ENCODE peak calls at places on chromosome 4, in five cellular contexts. S, X, W, Z and T are unnamed samples.

GRCh38 chr4:180909279-180909678 is 1333.9 kb upstream of the TENM3 start:
- DNase-seq in Z (no peak), S (no peak), W (no peak), X (no peak), T (no peak)

GRCh38 chr4:6195602-6196319 is 4.6 kb downstream of the JAKMIP1 start:
- DNase-seq in W (no peak), Z (no peak), S (no peak), X (no peak), T (no peak)

GRCh38 chr4:109015413-109015810 is 252.6 kb upstream of the ETNPPL start:
- DNase-seq in Z (no peak), S (no peak), W (no peak), X (no peak), T (no peak)

GRCh38 chr4:119284876-119285611 is 36.9 kb downstream of the FABP2 start:
- DNase-seq in S (no peak), Z (no peak), X (no peak), W (no peak), T (peak; percentile 40)

GRCh38 chr4:152072886-152073285 is 312.1 kb upstream of the GATB start:
- DNase-seq in S (no peak), W (no peak), X (no peak), Z (no peak), T (no peak)

GRCh38 chr4:57095956-57096355 is 14.2 kb downstream of the IGFBP7 start:
- DNase-seq in Z (no peak), S (no peak), W (no peak), X (no peak), T (no peak)

GRCh38 chr4:57426779-57427395 is 316.7 kb upstream of the IGFBP7 start:
- DNase-seq in S (peak; percentile 31), X (peak; percentile 31), W (peak; percentile 36), Z (peak; percentile 50), T (peak; percentile 37)

GRCh38 chr4:167826281-167826680 is 266.1 kb upstream of the ANXA10 start:
- DNase-seq in Z (no peak), X (no peak), W (no peak), S (no peak), T (no peak)

GRCh38 chr4:154491341-154491679 is 289 bp downstream of the DCHS2 start:
- DNase-seq in W (no peak), Z (no peak), S (no peak), X (no peak), T (peak; percentile 3)

GRCh38 chr4:148284526-148285193 is 157.6 kb downstream of the NR3C2 start:
- DNase-seq in W (no peak), X (no peak), Z (no peak), S (no peak), T (no peak)

GRCh38 chr4:187118731-187119130 is 395.1 kb upstream of the FAT1 start:
- DNase-seq in W (no peak), X (no peak), Z (no peak), S (no peak), T (no peak)

GRCh38 chr4:8250637-8251036 is 18.9 kb upstream of the HTRA3 start:
- DNase-seq in S (no peak), X (no peak), Z (no peak), W (no peak), T (no peak)

GRCh38 chr4:106316773-106317409 is 541 bp downstream of the AIMP1 start:
- DNase-seq in W (no peak), Z (no peak), X (no peak), S (no peak), T (peak; percentile 17)

GRCh38 chr4:114036426-114036825 is 57.0 kb upstream of the ARSJ start:
- DNase-seq in W (no peak), S (no peak), X (no peak), Z (no peak), T (peak; percentile 16)

GRCh38 chr4:954211-955020 is 19.0 kb downstream of the DGKQ start:
- DNase-seq in W (no peak), X (no peak), Z (no peak), S (no peak), T (no peak)

GRCh38 chr4:126268106-126268505 is 953.4 kb downstream of the FAT4 start:
- DNase-seq in W (no peak), X (no peak), S (no peak), Z (no peak), T (no peak)

GRCh38 chr4:24164054-24164453 is 274.2 kb upstream of the PPARGC1A start:
- DNase-seq in W (no peak), Z (no peak), S (no peak), X (no peak), T (no peak)

GRCh38 chr4:52889778-52890400 is 27.8 kb downstream of the RASL11B start:
- DNase-seq in W (no peak), X (no peak), Z (no peak), S (no peak), T (no peak)

GRCh38 chr4:7844247-7844991 is 95.2 kb downstream of the AFAP1 start:
- DNase-seq in Z (peak; percentile 81), X (peak; percentile 66), S (no peak), W (peak; percentile 89), T (peak; percentile 67)

GRCh38 chr4:164027805-164028204 is 533.3 kb downstream of the TMA16 start:
- DNase-seq in W (no peak), Z (no peak), X (no peak), S (no peak), T (no peak)

GRCh38 chr4:95505149-95505548 is 43.6 kb downstream of the UNC5C start:
- DNase-seq in S (no peak), X (no peak), W (peak; percentile 7), Z (no peak), T (no peak)

GRCh38 chr4:137635596-137635995 is 103.3 kb upstream of the PCDH18 start:
- DNase-seq in S (no peak), W (no peak), X (no peak), Z (no peak), T (no peak)